ENCODE peak calls at places on chromosome X, in nine cellular contexts. D is stimulated activated CD8-positive, alpha-beta memory T cell treated with anti-CD3 and anti-CD28 coated beads, Interleukin-15, amount 100 ng/mL, for 4 hours; C is stimulated activated effector memory CD8-positive, alpha-beta T cell treated with anti-CD3 and anti-CD28 coated beads, Interleukin-12 subunit alpha, Interleukin-12 subunit beta, amount 100 ng/mL, for 72 hours; V is uterus; Z is adrenal gland; K is left ventricle myocardium superior; J is mesenchymal stem cell; A is sciatic nerve; P is kidney tubule cell. H is an unnamed sample.

GRCh38 chrX:17944833-17945497 is 83.9 kb upstream of the RAI2 start:
- DNase-seq in V (no peak), K (no peak), Z (peak; percentile 1), P (no peak), C (no peak), D (no peak), A (no peak), J (no peak), H (no peak)

GRCh38 chrX:68354869-68355628 is 78.2 kb downstream of the OPHN1 start:
- DNase-seq in D (no peak), P (peak; percentile 11), J (no peak), V (no peak), K (no peak), Z (no peak), C (no peak), A (no peak), H (no peak)

GRCh38 chrX:47751670-47752069 is 85.0 kb upstream of the ZNF81 start:
- DNase-seq in P (peak; percentile 59), K (peak; percentile 55), C (peak; percentile 3), V (no peak), J (no peak), D (no peak), A (no peak), Z (peak; percentile 43), H (no peak)

GRCh38 chrX:21989415-21989814 is 42.7 kb upstream of the PHEX start:
- DNase-seq in P (no peak), V (no peak), K (no peak), A (no peak), D (no peak), Z (no peak), J (no peak), C (no peak), H (no peak)

GRCh38 chrX:7119927-7120577 is 27.5 kb upstream of the STS start:
- DNase-seq in K (no peak), A (no peak), P (no peak), D (no peak), Z (no peak), C (no peak), J (peak; percentile 33), V (no peak), H (no peak)

GRCh38 chrX:113790987-113791386 is 792.9 kb upstream of the HTR2C start:
- DNase-seq in K (no peak), V (no peak), A (no peak), C (no peak), J (no peak), D (no peak), Z (no peak), P (no peak), H (no peak)

GRCh38 chrX:49041683-49042529 is 1.3 kb downstream of the TFE3 start:
- DNase-seq in P (peak; percentile 82), D (no peak), J (peak; percentile 68), Z (peak; percentile 37), C (no peak), A (no peak), V (no peak), K (no peak), H (no peak)

GRCh38 chrX:68504237-68504636 is 5.4 kb downstream of the YIPF6 start:
- DNase-seq in Z (no peak), C (peak; percentile 10), A (no peak), V (no peak), K (no peak), J (peak; percentile 72), D (peak; percentile 21), P (peak; percentile 61), H (no peak)

GRCh38 chrX:37926700-37927099 is 79.3 kb upstream of the DYNLT3 start:
- DNase-seq in P (peak; percentile 50), J (peak; percentile 40), C (no peak), K (no peak), A (no peak), Z (no peak), D (no peak), V (no peak), H (no peak)

GRCh38 chrX:125203737-125204578 is 115.7 kb upstream of the TEX13C start:
- DNase-seq in Z (peak; percentile 38), A (peak; percentile 57), J (peak; percentile 41), C (no peak), D (no peak), V (peak; percentile 25), K (peak; percentile 38), P (peak; percentile 76), H (no peak)

GRCh38 chrX:73448379-73448778 is 1.5 kb downstream of the CDX4 start:
- DNase-seq in Z (no peak), D (no peak), V (no peak), J (no peak), K (no peak), P (no peak), C (no peak), A (no peak), H (no peak)

GRCh38 chrX:121308276-121308805 is 260.9 kb downstream of the GLUD2 start:
- DNase-seq in K (no peak), D (no peak), P (peak; percentile 66), Z (peak; percentile 39), C (no peak), A (no peak), J (no peak), V (peak; percentile 15), H (no peak)

GRCh38 chrX:113400193-113400704 is 559.6 kb upstream of the AMOT start:
- DNase-seq in A (no peak), D (no peak), Z (no peak), V (no peak), J (no peak), K (no peak), C (no peak), P (peak; percentile 34), H (no peak)

GRCh38 chrX:17432158-17432557 is 57.2 kb downstream of the NHS start:
- DNase-seq in K (no peak), D (no peak), Z (no peak), C (no peak), V (no peak), A (no peak), J (no peak), P (no peak), H (no peak)

GRCh38 chrX:74535211-74535621 is 79.2 kb downstream of the RLIM start:
- DNase-seq in P (peak; percentile 58), D (no peak), C (no peak), J (peak; percentile 62), K (no peak), Z (peak; percentile 45), A (no peak), V (peak; percentile 23), H (no peak)

GRCh38 chrX:22314211-22314610 is 41.5 kb downstream of the CBLL2 start:
- DNase-seq in J (peak; percentile 1), D (no peak), Z (no peak), A (no peak), V (no peak), P (peak; percentile 17), K (no peak), C (no peak), H (no peak)

GRCh38 chrX:3738489-3738888 is 25.0 kb upstream of the PRKX start:
- DNase-seq in Z (no peak), D (no peak), C (no peak), V (no peak), A (no peak), J (peak; percentile 3), K (no peak), P (no peak), H (no peak)

GRCh38 chrX:46814966-46815365 is 21.9 kb upstream of the RP2 start:
- DNase-seq in A (no peak), J (no peak), K (no peak), Z (no peak), D (no peak), V (no peak), C (no peak), P (no peak), H (no peak)

GRCh38 chrX:23334536-23334870 is at the start of gene PTCHD1:
- DNase-seq in C (no peak), V (no peak), P (no peak), D (no peak), J (no peak), A (no peak), K (no peak), Z (no peak), H (no peak)

GRCh38 chrX:126489141-126489540 is 63.5 kb downstream of the DCAF12L1 start:
- DNase-seq in K (no peak), J (no peak), C (no peak), D (no peak), Z (no peak), A (no peak), V (no peak), P (peak; percentile 73), H (no peak)

GRCh38 chrX:54194982-54195588 is 12.0 kb upstream of the FAM120C start:
- DNase-seq in Z (no peak), J (no peak), V (no peak), D (no peak), C (no peak), K (no peak), A (no peak), P (no peak), H (no peak)

H was measured in activated B cell treated with CpG ODN at 0.5 μM for 24 hours.